ENCODE peak calls at places on chromosomes 13 and 19, in four cellular contexts. G is H9, X is mesendoderm, R is neuronal stem cell. K is an unnamed sample.

GRCh38 chr13:40668335-40668734 is 1.9 kb upstream of the FOXO1 start:
- DNase-seq in R (no peak), X (peak), G (peak), K (no peak)

GRCh38 chr13:47859129-47859528 is 141.9 kb downstream of the SUCLA2 start:
- DNase-seq in R (no peak), G (no peak), X (peak), K (no peak)

GRCh38 chr19:2461751-2462634 is 5.2 kb upstream of the LMNB2 start:
- DNase-seq in R (peak), X (peak), G (peak), K (no peak)

GRCh38 chr13:45132384-45133064 is 12.2 kb downstream of the GTF2F2 start:
- DNase-seq in G (no peak), R (no peak), X (no peak), K (no peak)

GRCh38 chr13:30577381-30577780 is 40.3 kb upstream of the USPL1 start:
- DNase-seq in X (peak), G (no peak), R (no peak), K (no peak)

GRCh38 chr19:46659151-46660007 is 1.6 kb downstream of the DACT3 start:
- DNase-seq in X (peak), R (peak), G (peak), K (no peak)

GRCh38 chr19:49887653-49888477 is 8.8 kb downstream of the IL4I1 start:
- DNase-seq in R (no peak), G (no peak), X (no peak), K (no peak)

GRCh38 chr13:95349267-95349666 is 48.0 kb upstream of the ABCC4 start:
- DNase-seq in G (no peak), R (no peak), X (peak), K (no peak)

GRCh38 chr19:48623556-48624066 is 4.3 kb downstream of the SPHK2 start:
- DNase-seq in G (no peak), X (no peak), R (no peak), K (no peak)

GRCh38 chr13:101919541-101920306 is 467.2 kb downstream of the ITGBL1 start:
- DNase-seq in G (peak), R (peak), X (peak), K (peak)

GRCh38 chr19:47419037-47419783 is at the start of gene MEIS3:
- DNase-seq in G (no peak), X (peak), R (no peak), K (peak)

GRCh38 chr19:23823952-23824389 is 65.3 kb upstream of the ZNF681 start:
- DNase-seq in G (peak), R (peak), X (peak), K (peak)

GRCh38 chr19:15449620-15450527 is at the start of gene WIZ:
- DNase-seq in G (peak), R (peak), X (peak), K (peak)

GRCh38 chr19:15443838-15444237 is 5.9 kb downstream of the WIZ start:
- DNase-seq in R (no peak), X (no peak), G (no peak), K (no peak)

GRCh38 chr19:5893907-5894703 is 9.5 kb downstream of the NDUFA11 start:
- DNase-seq in X (no peak), G (no peak), R (no peak), K (no peak)

GRCh38 chr13:44259045-44260042 is 114.3 kb upstream of the SERP2 start:
- DNase-seq in G (no peak), X (no peak), R (no peak), K (no peak)

GRCh38 chr13:69948016-69948415 is 159.6 kb upstream of the ATXN8OS start:
- DNase-seq in R (no peak), G (no peak), X (no peak), K (no peak)

GRCh38 chr13:112325941-112326645 is 50.1 kb upstream of the SPACA7 start:
- DNase-seq in G (no peak), R (no peak), X (no peak), K (no peak)

GRCh38 chr19:30226464-30227070 is 145.6 kb upstream of the ZNF536 start:
- DNase-seq in G (no peak), R (no peak), X (peak), K (no peak)

GRCh38 chr13:107882708-107883560 is 332.4 kb downstream of the LIG4 start:
- DNase-seq in R (no peak), X (no peak), G (no peak), K (no peak)

GRCh38 chr13:46679369-46680180 is 117.4 kb downstream of the ESD start:
- DNase-seq in G (no peak), R (no peak), X (no peak), K (no peak)

GRCh38 chr13:46343279-46343949 is 43.6 kb downstream of the RUBCNL start:
- DNase-seq in X (no peak), G (no peak), R (no peak), K (no peak)

GRCh38 chr19:31249217-31249616 is 100.0 kb downstream of the TSHZ3 start:
- DNase-seq in R (no peak), G (no peak), X (no peak), K (no peak)

GRCh38 chr19:5331790-5332189 is 8.8 kb downstream of the PTPRS start:
- DNase-seq in R (no peak), G (no peak), X (no peak), K (no peak)

GRCh38 chr13:31943591-31943990 is 88.0 kb upstream of the FRY start:
- DNase-seq in R (no peak), X (no peak), G (no peak), K (no peak)

GRCh38 chr13:33352023-33352422 is 66.5 kb upstream of the STARD13 start:
- DNase-seq in G (no peak), R (no peak), X (no peak), K (no peak)

GRCh38 chr19:47573076-47574026 is at the start of gene ZNF541:
- DNase-seq in X (no peak), G (no peak), R (no peak), K (no peak)

GRCh38 chr13:27403727-27404385 is 20.6 kb upstream of the GTF3A start:
- DNase-seq in G (no peak), R (no peak), X (no peak), K (no peak)

GRCh38 chr13:27404680-27405079 is 19.7 kb upstream of the GTF3A start:
- DNase-seq in R (no peak), G (no peak), X (no peak), K (no peak)

GRCh38 chr13:27405521-27406134 is 18.8 kb upstream of the GTF3A start:
- DNase-seq in X (no peak), G (no peak), R (no peak), K (no peak)

GRCh38 chr13:27403252-27403678 is 21.2 kb upstream of the GTF3A start:
- DNase-seq in R (no peak), X (peak), G (no peak), K (no peak)

DNA sequence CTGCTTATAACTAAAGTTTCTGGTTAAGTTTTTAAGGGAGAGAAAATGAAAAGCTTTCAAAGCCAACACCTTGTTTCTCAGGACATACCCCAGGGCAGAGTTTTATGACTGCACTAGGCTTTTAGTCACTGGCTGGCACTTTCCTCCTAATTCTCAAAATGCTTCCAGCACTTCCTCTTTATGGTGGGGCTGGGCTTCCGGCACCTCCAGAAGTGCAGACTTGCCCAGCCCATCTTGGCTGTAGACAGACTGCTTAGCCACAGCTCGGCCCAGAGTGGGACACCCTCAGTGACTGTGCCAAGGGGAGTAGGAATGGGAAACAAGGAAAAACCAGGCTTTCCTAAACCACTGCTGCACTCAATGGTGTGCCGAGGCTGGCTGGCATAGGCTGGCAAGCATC is 23.2 kb upstream of the GTF3A start:
- DNase-seq in R (no peak), G (no peak), X (no peak), K (no peak)
- H3K4ac ChIP-seq in R (no peak), G (no peak), X (no peak), K (no peak)

DNA sequence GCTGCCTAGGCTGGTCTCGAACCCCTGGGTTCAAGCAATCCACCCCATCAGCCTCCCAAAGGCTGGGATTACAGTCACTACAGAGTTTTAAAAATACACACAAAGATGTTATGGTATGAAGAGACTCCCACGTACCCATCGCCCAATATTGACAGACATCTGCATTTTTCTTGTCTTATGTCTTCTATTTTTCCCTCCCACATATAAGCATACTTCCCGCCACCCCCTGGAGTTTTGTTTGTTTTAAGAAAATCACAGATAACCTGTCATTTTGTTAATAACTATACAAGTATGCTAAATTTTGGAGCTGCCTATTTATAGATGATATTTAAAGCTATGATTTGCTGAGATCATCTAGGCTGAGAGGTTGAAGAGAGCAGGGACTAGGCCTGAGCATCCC is 6.2 kb upstream of the SMG9 start:
- DNase-seq in X (no peak), G (no peak), R (no peak), K (no peak)
- H3K4ac ChIP-seq in X (no peak), G (no peak), R (no peak), K (no peak)

GRCh38 chr13:21116141-21116540 is 54.8 kb upstream of the LATS2 start:
- DNase-seq in G (no peak), X (no peak), R (no peak), K (no peak)

GRCh38 chr13:21120191-21120590 is 56.2 kb downstream of the SKA3 start:
- DNase-seq in G (no peak), R (no peak), X (no peak), K (no peak)

GRCh38 chr13:21119526-21119925 is 56.8 kb downstream of the SKA3 start:
- DNase-seq in X (no peak), R (no peak), G (no peak), K (no peak)

GRCh38 chr13:21118180-21118579 is 56.8 kb upstream of the LATS2 start:
- DNase-seq in X (no peak), R (no peak), G (no peak), K (no peak)

DNA sequence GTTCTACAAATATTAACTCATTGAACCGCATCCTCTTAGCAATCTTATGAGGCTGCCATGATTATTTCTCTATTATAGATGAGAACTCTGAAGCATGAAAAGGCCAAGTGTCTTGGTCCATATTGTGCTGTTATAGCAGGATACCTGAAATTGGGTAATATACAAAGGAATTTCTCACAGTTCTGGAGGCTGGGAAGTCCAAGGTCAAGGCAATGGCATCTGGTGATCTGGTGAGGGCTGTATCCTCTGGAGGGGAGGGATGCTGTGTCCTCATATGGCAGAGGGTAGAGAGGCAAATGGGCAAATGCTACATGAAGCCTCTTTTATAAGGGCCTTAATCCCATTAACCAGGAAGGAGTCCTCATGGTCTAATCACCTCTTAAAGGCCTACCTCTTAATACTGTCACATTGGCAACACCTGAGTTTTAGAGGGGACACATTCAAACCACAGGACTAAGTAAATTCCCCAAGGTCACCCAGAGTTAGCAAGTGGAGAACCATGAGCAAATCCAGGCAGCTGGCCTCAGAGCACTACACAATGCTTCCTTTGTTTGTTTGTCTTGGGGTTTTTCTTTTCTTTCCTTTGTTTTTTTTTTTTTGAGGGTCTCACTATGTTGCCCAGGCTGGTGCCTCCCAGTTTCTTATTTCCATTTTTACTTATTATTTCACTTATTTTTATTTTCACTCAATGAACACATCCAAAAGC is 55.9 kb upstream of the LATS2 start:
- DNase-seq in G (no peak), X (no peak), R (no peak), K (no peak)
- H3K4ac ChIP-seq in G (no peak), X (no peak), R (no peak), K (no peak)

GRCh38 chr13:37679043-37679442 is 80.5 kb upstream of the POSTN start:
- DNase-seq in R (no peak), G (no peak), X (no peak), K (no peak)

GRCh38 chr13:37680137-37680536 is 81.6 kb upstream of the POSTN start:
- DNase-seq in R (no peak), X (no peak), G (no peak), K (no peak)

GRCh38 chr13:37685206-37685605 is 86.6 kb upstream of the POSTN start:
- DNase-seq in X (peak), R (no peak), G (no peak), K (no peak)

GRCh38 chr13:37681295-37682032 is 82.9 kb upstream of the POSTN start:
- DNase-seq in R (no peak), X (no peak), G (no peak), K (no peak)

GRCh38 chr13:37682496-37682895 is 83.9 kb upstream of the POSTN start:
- DNase-seq in G (no peak), X (no peak), R (no peak), K (no peak)
- H3K4ac ChIP-seq in G (no peak), X (no peak), R (no peak), K (no peak)

GRCh38 chr13:63433546-63434150 is 2018.0 kb upstream of the PCDH20 start:
- DNase-seq in G (no peak), X (no peak), R (no peak), K (no peak)

GRCh38 chr13:63435668-63436275 is 2020.1 kb upstream of the PCDH20 start:
- DNase-seq in G (no peak), X (peak), R (no peak), K (no peak)

GRCh38 chr13:63438951-63439350 is 2023.3 kb upstream of the PCDH20 start:
- DNase-seq in G (no peak), R (no peak), X (peak), K (no peak)

GRCh38 chr13:63436288-63436687 is 2020.6 kb upstream of the PCDH20 start:
- DNase-seq in X (peak), G (no peak), R (no peak), K (no peak)
- H3K4ac ChIP-seq in X (no peak), G (no peak), R (no peak), K (no peak)

DNA sequence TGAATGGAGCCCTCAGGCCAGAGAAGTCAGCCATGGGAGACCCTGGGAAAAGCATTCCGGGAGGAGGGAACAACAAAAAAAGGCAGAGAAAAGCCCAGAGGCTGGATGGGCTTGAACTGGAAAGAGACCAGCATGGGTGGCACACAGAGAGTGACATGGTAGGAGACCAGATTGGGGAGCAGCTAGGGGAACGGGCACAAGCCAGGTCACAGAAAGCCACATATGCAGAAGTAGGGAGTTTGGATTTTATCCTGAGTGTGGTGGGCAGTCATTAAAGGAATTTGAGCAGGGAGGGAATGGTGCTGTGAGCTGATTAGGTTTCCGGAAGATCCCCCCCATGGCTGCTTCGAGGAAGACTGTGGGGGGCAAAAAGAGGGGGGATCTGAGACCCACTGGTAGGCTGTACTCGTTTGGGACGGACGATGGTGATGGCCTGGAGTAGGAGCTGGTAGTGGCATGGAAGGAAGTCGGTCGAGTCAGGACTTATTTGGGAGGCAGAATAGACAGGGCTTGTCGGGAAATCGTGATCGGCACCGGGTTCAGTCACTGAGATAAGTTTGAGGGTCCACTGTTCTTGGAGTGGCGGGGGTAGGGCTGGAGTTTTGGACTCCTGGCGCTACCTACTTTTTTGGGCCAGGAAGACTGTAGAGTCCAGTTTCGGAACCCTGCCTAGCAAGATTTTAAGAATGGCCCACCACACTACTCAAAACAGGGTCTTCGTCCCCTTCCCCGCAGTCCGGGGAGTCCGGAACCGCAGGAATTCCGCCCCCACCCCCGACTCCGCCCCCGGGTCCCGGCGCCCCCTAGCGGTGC is 949 bp downstream of the SERTAD1 start:
- DNase-seq in G (peak), R (no peak), X (peak), K (peak)
- H3K4ac ChIP-seq in G (no peak), R (no peak), X (peak), K (peak)

DNA sequence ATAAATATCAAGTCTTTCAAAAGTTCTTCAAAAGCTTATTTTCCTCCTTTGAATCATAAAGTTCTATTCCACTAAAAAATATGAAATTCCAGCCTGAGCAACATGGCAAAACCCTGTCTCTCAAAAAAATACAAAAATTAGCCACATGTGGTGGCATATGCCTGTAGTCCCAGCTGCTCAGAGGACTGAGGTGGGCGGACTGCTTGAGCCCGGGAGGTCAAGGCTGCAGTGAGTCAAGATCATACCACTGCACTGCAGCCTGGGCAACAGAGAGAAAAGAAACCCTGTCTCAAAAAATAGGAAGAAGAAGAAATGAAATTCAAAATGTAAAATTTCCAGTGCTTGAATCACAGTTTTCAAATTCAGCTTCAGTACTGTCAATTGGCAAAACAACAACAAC is 24.6 kb downstream of the CAB39L start:
- DNase-seq in R (no peak), X (no peak), G (no peak), K (no peak)
- H3K4ac ChIP-seq in R (no peak), X (no peak), G (no peak), K (no peak)

DNA sequence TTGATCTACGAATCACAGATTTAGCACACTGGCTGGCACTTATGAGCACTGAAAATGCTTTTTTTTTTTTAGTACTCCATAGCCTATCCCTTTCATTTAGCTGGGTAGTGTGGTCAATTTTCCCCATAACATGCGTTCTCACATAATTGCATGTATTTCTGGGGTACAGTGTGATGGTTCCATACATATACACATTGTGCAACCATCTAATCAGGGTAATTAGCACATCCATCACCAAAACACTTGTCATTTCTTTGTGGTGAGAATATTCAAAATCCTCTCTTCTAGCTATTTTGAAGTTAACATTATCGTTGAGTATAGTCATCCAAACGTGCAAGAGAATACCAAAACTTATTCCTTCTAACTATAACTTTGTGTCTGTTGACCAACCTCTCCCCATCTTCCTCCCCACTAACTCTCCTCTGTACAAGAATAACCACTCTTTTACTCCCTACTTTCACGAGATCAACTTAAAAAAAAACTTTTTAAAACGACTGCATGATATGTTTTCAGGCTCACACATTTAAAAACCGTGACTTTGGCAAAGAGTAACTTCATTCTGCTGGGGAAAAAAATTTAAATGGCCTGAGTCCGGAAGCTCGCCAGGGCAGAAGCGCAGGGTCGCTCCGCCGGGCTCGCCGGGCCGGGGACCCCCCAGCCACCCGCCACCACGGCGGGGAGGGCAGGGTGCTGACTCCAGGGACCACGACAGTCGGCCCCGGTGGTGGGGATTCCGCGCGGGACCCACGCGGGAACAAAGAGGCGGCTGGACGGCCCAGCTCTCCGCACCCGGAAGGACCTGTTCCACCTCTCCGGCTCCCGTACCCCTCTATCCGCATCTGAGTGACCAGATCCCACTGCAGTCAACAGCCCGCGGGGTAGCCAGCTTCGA is 867 bp upstream of the UBAC2 start:
- DNase-seq in X (no peak), G (no peak), R (no peak), K (no peak)
- H3K4ac ChIP-seq in X (peak), G (peak), R (peak), K (no peak)

GRCh38 chr19:35040826-35041547 is 534 bp upstream of the HPN start:
- DNase-seq in X (peak), G (peak), R (no peak), K (peak)
- H3K4ac ChIP-seq in X (no peak), G (no peak), R (peak), K (peak)

GRCh38 chr19:19656451-19657396 is 6.8 kb downstream of the ATP13A1 start:
- DNase-seq in X (no peak), R (no peak), G (no peak), K (no peak)
- H3K4ac ChIP-seq in X (no peak), R (no peak), G (no peak), K (no peak)